ENCODE peak calls at places on chromosomes 1 and 21, in six cellular contexts. K is H1, Q is trophoblast cell, H is neuronal stem cell, J is H9, X is mesenchymal stem cell. M is an unnamed sample. For H3K4me1, the result is how much of the 10 kb centered on the place peaks cover.

GRCh38 chr1:18922319-18922726 is 20.0 kb upstream of the ALDH4A1 start:
- DNase-seq in K (no peak), Q (peak), H (no peak), J (no peak), X (peak), M (peak)

GRCh38 chr1:21721271-21721985 is 52.3 kb upstream of the RAP1GAP start:
- DNase-seq in K (no peak), Q (no peak), H (no peak), J (no peak), X (no peak), M (no peak)

GRCh38 chr1:241250465-241250864 is 106.5 kb downstream of the RGS7 start:
- DNase-seq in K (no peak), Q (no peak), H (no peak), J (no peak), X (no peak), M (no peak)

GRCh38 chr1:180926164-180926981 is 13.7 kb downstream of the KIAA1614 start:
- DNase-seq in K (no peak), Q (no peak), H (no peak), J (no peak), X (peak), M (peak)

GRCh38 chr21:35207322-35207721 is 158.2 kb upstream of the RUNX1 start:
- DNase-seq in K (no peak), Q (no peak), H (no peak), J (no peak), X (no peak), M (no peak)

GRCh38 chr1:66336641-66336991 is 197.3 kb upstream of the SGIP1 start:
- DNase-seq in K (no peak), Q (no peak), H (no peak), J (no peak), X (no peak), M (no peak)

GRCh38 chr1:159675046-159675445 is 39.3 kb downstream of the CRP start:
- DNase-seq in K (no peak), Q (no peak), H (no peak), J (no peak), X (no peak), M (no peak)

GRCh38 chr1:102191723-102192122 is 195.0 kb upstream of the OLFM3 start:
- DNase-seq in K (no peak), Q (peak), H (peak), J (peak), X (peak), M (no peak)

GRCh38 chr1:7470904-7471638 is 300.0 kb upstream of the VAMP3 start:
- DNase-seq in K (no peak), Q (peak), H (no peak), J (no peak), X (peak), M (peak)

GRCh38 chr1:99358771-99359170 is 94.5 kb downstream of the PLPPR4 start:
- DNase-seq in K (no peak), Q (peak), H (no peak), J (no peak), X (no peak), M (no peak)

GRCh38 chr1:209483691-209484090 is 99.8 kb upstream of the CAMK1G start:
- DNase-seq in K (no peak), Q (no peak), H (no peak), J (no peak), X (no peak), M (no peak)

GRCh38 chr1:53949023-53949611 is 3.0 kb downstream of the LRRC42 start:
- DNase-seq in K (no peak), Q (peak), H (peak), J (peak), X (peak), M (peak)

GRCh38 chr1:52677407-52677806 is 20.7 kb downstream of the COA7 start:
- DNase-seq in K (no peak), Q (no peak), H (no peak), J (no peak), X (no peak), M (peak)

GRCh38 chr1:29166291-29166878 is 15.3 kb downstream of the SRSF4 start:
- DNase-seq in K (no peak), Q (no peak), H (no peak), J (peak), X (no peak), M (no peak)

GRCh38 chr1:64471218-64471719 is 1.3 kb downstream of the CACHD1 start:
- DNase-seq in K (no peak), Q (no peak), H (peak), J (peak), X (peak), M (no peak)

GRCh38 chr1:238221738-238222137 is 331.0 kb upstream of the ZP4 start:
- DNase-seq in K (no peak), Q (no peak), H (no peak), J (no peak), X (no peak), M (no peak)

GRCh38 chr1:55828031-55828430 is 612.9 kb upstream of the USP24 start:
- DNase-seq in K (no peak), Q (peak), H (no peak), J (no peak), X (no peak), M (peak)

GRCh38 chr1:46466477-46467182 is 23.0 kb upstream of the DMBX1 start:
- DNase-seq in K (no peak), Q (peak), H (peak), J (peak), X (peak), M (no peak)

GRCh38 chr21:17461014-17461413 is 51.8 kb upstream of the CXADR start:
- DNase-seq in K (no peak), Q (no peak), H (no peak), J (no peak), X (peak), M (peak)

GRCh38 chr1:88943221-88943620 is 49.2 kb downstream of the KYAT3 start:
- DNase-seq in K (no peak), Q (no peak), H (no peak), J (no peak), X (no peak), M (peak)

GRCh38 chr21:45987121-45987711 is 5.6 kb downstream of the COL6A1 start:
- DNase-seq in K (no peak), Q (no peak), H (no peak), J (no peak), X (no peak), M (no peak)

GRCh38 chr1:14718476-14718875 is 120.0 kb downstream of the KAZN start:
- DNase-seq in K (no peak), Q (no peak), H (no peak), J (no peak), X (no peak), M (no peak)

GRCh38 chr1:68796888-68797287 is 300.0 kb upstream of the DEPDC1 start:
- DNase-seq in K (no peak), Q (no peak), H (no peak), J (no peak), X (no peak), M (no peak)

GRCh38 chr1:224435318-224435763 is 744 bp upstream of the WDR26 start:
- DNase-seq in K (no peak), Q (peak), H (no peak), J (peak), X (peak), M (peak)

GRCh38 chr1:82321794-82322193 is 521.1 kb downstream of the ADGRL2 start:
- DNase-seq in K (no peak), Q (no peak), H (no peak), J (no peak), X (no peak), M (no peak)

GRCh38 chr1:243335297-243335696 is 79.5 kb downstream of the SDCCAG8 start:
- DNase-seq in K (no peak), Q (peak), H (no peak), J (no peak), X (no peak), M (no peak)

GRCh38 chr1:27856561-27857343 is 15.6 kb upstream of the THEMIS2 start:
- DNase-seq in K (no peak), Q (no peak), H (no peak), J (no peak), X (no peak), M (no peak)

GRCh38 chr1:114328505-114328904 is 174.8 kb upstream of the SYT6 start:
- DNase-seq in K (no peak), Q (no peak), H (no peak), J (no peak), X (no peak), M (no peak)

GRCh38 chr1:152761609-152762213 is 3.9 kb downstream of the KPRP start:
- DNase-seq in K (no peak), Q (no peak), H (no peak), J (no peak), X (no peak), M (no peak)

GRCh38 chr1:221816899-221817298 is 75.0 kb upstream of the DUSP10 start:
- DNase-seq in K (no peak), Q (peak), H (no peak), J (no peak), X (peak), M (peak)

GRCh38 chr21:14566889-14567288 is 20.8 kb upstream of the SAMSN1 start:
- DNase-seq in K (no peak), Q (no peak), H (no peak), J (no peak), X (no peak), M (no peak)

GRCh38 chr21:29873908-29874307 is 65.9 kb downstream of the GRIK1 start:
- DNase-seq in K (no peak), Q (no peak), H (no peak), J (peak), X (no peak), M (no peak)

GRCh38 chr1:227787513-227788278 is 27.8 kb upstream of the PRSS38 start:
- DNase-seq in K (peak), Q (peak), H (peak), J (peak), X (peak), M (peak)
- H3K14ac ChIP-seq in K (no peak), Q (peak), H (no peak), J (no peak), X (no peak), M (peak)

DNA sequence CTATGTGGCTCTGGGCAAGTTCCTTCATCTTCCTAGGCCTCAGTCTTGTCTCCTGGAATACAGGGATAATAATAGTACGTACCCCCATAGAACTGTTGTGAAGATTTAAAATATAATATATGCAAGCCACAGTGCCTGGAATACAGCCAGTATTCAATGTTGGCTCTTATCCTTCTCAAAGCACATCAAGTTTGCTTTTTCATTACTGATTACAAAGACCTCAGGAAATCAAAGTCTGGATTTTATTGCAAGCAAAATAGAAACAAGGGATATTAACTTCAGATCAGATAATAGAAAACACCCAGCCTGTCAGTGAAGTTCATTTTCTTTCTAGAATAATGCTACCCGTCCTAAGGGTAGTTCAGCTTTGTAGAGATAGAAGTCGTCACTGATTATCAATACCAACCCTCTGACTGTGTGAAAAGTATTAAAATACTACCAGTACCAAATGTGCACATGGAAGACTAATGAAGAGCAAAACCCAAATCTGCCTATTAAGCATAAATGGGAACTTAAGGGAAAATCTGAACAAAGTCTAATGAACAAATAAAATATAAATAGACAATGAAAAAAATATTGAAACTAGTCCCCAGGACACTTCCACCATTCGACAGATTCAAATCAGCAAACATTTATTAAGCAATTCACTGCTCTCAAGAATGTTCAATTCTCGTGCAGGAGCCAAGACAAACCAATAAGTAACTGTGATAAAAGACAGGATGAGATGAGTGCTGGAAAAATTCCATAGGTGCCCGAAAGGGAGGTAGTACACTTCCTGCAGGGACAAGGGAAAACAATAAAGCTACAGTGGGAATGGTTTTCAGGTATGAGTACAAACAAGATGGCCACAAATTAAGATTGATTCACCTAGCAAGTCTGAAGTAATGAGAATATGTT is 206.2 kb downstream of the SMYD3 start:
- DNase-seq in K (no peak), Q (no peak), H (no peak), J (no peak), X (no peak), M (no peak)
- H3K4me1 ChIP-seq in K (under half), Q (under half), H (under half), J (under half), X (under half), M (under half)

GRCh38 chr1:30218438-30218837 is 504.9 kb downstream of the MATN1 start:
- DNase-seq in K (no peak), Q (no peak), H (no peak), J (no peak), X (no peak), M (no peak)

GRCh38 chr1:30216602-30217001 is 506.8 kb downstream of the MATN1 start:
- DNase-seq in K (no peak), Q (no peak), H (no peak), J (no peak), X (no peak), M (no peak)
- H3K14ac ChIP-seq in K (no peak), Q (no peak), H (no peak), J (no peak), X (no peak), M (no peak)

DNA sequence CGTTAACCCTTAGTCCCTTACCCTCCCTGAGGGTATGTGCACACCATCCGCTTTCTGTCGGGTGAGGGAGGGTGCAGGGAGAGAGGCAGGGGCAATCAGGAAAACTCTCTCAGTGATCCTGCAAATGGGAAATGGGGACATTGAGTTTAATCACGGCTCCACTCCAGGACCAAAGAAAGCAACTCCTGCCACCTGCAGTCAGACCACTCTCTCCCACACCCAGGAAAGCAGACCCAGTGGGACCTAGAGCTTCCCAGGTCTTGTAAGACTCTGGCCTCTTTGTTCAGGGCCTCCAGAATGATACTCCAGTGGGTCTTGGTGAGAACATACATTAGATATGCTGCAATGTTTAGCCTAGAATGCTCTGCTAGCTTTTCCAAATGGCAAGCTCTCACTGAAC is 71.5 kb downstream of the GNG12 start:
- DNase-seq in K (no peak), Q (no peak), H (no peak), J (no peak), X (no peak), M (no peak)
- H3K4me1 ChIP-seq in K (under half), Q (under half), H (under half), J (under half), X (under half), M (under half)

GRCh38 chr1:3501856-3502665 is 47.6 kb downstream of the ARHGEF16 start:
- DNase-seq in K (peak), Q (peak), H (peak), J (peak), X (peak), M (peak)
- H3K14ac ChIP-seq in K (no peak), Q (no peak), H (no peak), J (no peak), X (no peak), M (no peak)

DNA sequence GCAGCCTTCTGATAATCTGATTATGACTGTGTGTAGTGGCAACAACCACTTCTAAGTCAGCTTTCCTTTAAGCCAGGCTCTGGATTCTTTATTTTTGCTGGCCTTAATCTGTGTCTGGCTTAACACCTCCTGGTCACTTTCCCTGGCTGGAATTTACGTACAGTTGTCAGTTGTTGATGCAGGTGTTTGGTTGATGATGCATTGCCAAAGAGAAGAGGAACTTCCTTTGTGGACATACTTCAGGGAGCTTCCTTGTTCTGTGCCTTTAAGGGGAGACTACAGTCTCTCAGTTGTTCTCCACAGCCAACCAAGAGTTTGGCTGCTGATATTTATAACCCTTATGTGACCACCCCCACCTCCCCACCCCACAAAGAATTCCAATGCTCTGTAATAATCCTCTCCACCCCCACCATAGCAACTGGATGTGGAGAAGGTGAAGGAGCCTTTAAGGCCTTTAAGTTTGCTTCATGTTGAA is 96.0 kb upstream of the BMP8A start:
- DNase-seq in K (no peak), Q (peak), H (no peak), J (no peak), X (peak), M (peak)
- H3K4me1 ChIP-seq in K (under half), Q (under half), H (under half), J (under half), X (under half), M (under half)